ENCODE peak calls at places on chromosomes 12 and 14, in four cellular contexts. One of them, this sample, is unnamed.

GRCh38 chr12:68007023-68007422 is 17.8 kb downstream of the IFNG-AS1 start:
- DNase-seq in heart right ventricle: no peak
- DNase-seq in AG09319: peak
- DNase-seq in GM20000: no peak
- DNase-seq in this sample: no peak

GRCh38 chr12:54125950-54126695 is 62.7 kb downstream of the SMUG1 start:
- DNase-seq in heart right ventricle: peak
- DNase-seq in AG09319: no peak
- DNase-seq in GM20000: no peak
- DNase-seq in this sample: peak

GRCh38 chr12:71759941-71760340 is 5.3 kb downstream of the RAB21 start:
- DNase-seq in heart right ventricle: no peak
- DNase-seq in AG09319: no peak
- DNase-seq in GM20000: no peak
- DNase-seq in this sample: no peak

GRCh38 chr14:71206766-71207371 is 299.6 kb downstream of the PCNX1 start:
- DNase-seq in heart right ventricle: peak
- DNase-seq in AG09319: peak
- DNase-seq in GM20000: no peak
- DNase-seq in this sample: no peak

GRCh38 chr12:5856692-5857091 is 88.4 kb downstream of the ANO2 start:
- DNase-seq in heart right ventricle: no peak
- DNase-seq in AG09319: no peak
- DNase-seq in GM20000: no peak
- DNase-seq in this sample: no peak

GRCh38 chr12:120851444-120851843 is 52.7 kb downstream of the SPPL3 start:
- DNase-seq in heart right ventricle: no peak
- DNase-seq in AG09319: no peak
- DNase-seq in GM20000: no peak
- DNase-seq in this sample: no peak

GRCh38 chr12:67590122-67590795 is 58.3 kb upstream of the DYRK2 start:
- DNase-seq in heart right ventricle: no peak
- DNase-seq in AG09319: no peak
- DNase-seq in GM20000: no peak
- DNase-seq in this sample: no peak

GRCh38 chr12:12099102-12099501 is 28.4 kb downstream of the BCL2L14 start:
- DNase-seq in heart right ventricle: no peak
- DNase-seq in AG09319: no peak
- DNase-seq in GM20000: no peak
- DNase-seq in this sample: no peak

GRCh38 chr12:82461393-82461792 is 103.1 kb downstream of the METTL25 start:
- DNase-seq in heart right ventricle: no peak
- DNase-seq in AG09319: no peak
- DNase-seq in GM20000: no peak
- DNase-seq in this sample: no peak

GRCh38 chr14:64113279-64113678 is 180.9 kb downstream of the ESR2 start:
- DNase-seq in heart right ventricle: no peak
- DNase-seq in AG09319: no peak
- DNase-seq in GM20000: no peak
- DNase-seq in this sample: no peak

GRCh38 chr12:6934110-6934509 is 6.4 kb downstream of the ATN1 start:
- DNase-seq in heart right ventricle: no peak
- DNase-seq in AG09319: no peak
- DNase-seq in GM20000: no peak
- DNase-seq in this sample: no peak

GRCh38 chr14:79584679-79585078 is 626.6 kb downstream of the DIO2 start:
- DNase-seq in heart right ventricle: no peak
- DNase-seq in AG09319: peak
- DNase-seq in GM20000: no peak
- DNase-seq in this sample: no peak
- TF ChIP-seq CTCF in heart right ventricle: no peak
- TF ChIP-seq CTCF in AG09319: peak
- TF ChIP-seq CTCF in GM20000: no peak
- TF ChIP-seq CTCF in this sample: no peak

DNA sequence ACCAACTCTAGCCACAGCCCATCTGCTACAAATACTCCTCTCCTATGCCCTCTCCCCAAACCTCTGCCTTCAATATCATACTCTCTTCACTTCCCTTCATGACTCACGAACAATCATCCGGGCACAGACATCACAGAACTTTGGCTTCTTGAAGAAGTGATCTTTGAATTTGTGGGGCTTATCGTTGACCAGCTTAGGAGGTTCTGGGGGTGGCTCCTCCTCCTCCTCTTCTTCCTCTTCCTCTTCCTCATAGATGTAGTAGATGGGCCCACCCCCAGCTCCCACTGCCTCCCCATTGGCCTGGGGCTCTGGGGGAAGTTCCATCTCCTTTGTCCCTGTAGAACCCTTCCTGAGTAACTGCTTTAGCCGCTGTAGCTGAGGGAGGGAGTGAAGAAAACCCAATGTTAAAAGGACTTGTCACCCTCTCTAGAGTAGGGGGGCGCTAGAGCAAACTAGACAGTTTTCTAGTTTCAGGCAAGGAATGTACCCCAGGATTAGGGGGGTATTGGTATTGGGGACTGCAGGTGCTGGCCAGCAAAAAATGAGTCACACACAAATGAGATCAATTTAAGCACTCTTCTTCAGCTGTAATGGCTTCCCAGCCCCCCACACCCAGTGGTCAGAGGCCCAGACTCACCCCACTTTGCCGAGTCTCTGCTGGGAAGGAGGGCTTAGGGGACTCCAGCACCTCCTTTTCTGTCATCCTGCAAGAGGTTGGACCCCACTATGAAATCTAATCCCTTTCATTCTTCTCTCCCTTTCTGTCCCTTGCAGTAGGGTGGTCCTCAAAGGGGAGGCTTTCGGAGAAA is 1.8 kb downstream of the STAC3 start:
- DNase-seq in heart right ventricle: no peak
- DNase-seq in AG09319: no peak
- DNase-seq in GM20000: peak
- DNase-seq in this sample: no peak
- TF ChIP-seq CTCF in heart right ventricle: no peak
- TF ChIP-seq CTCF in AG09319: no peak
- TF ChIP-seq CTCF in GM20000: no peak
- TF ChIP-seq CTCF in this sample: no peak

GRCh38 chr12:73514672-73515071 is 1023.0 kb upstream of the ATXN7L3B start:
- DNase-seq in heart right ventricle: no peak
- DNase-seq in AG09319: no peak
- DNase-seq in GM20000: no peak
- DNase-seq in this sample: no peak
- TF ChIP-seq CTCF in heart right ventricle: no peak
- TF ChIP-seq CTCF in AG09319: no peak
- TF ChIP-seq CTCF in GM20000: no peak
- TF ChIP-seq CTCF in this sample: no peak

DNA sequence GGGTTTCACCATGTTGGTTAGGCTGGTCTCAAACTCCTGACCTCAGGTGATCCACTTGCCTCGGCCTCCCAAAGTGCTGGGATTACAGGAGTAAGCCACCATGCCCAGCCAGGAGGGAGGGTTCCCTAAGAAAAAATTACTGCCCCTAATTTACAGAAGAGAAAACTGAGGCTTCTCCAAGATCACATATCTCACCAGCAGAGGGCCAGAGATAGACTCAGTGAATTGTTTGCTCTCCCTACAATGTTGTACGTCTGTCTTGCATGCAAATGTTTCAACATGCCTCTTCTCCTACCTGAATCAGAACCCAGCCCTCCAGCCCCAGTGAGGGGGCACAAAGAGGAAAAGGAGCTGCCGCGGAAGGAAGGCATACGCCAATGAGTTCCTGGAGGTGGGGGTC is 48.3 kb upstream of the TMEM263 start:
- DNase-seq in heart right ventricle: no peak
- DNase-seq in AG09319: no peak
- DNase-seq in GM20000: peak
- DNase-seq in this sample: no peak
- TF ChIP-seq CTCF in heart right ventricle: no peak
- TF ChIP-seq CTCF in AG09319: no peak
- TF ChIP-seq CTCF in GM20000: no peak
- TF ChIP-seq CTCF in this sample: no peak